ENCODE peak calls at places on chromosomes 16 and 17, in six cellular contexts. One of them, this sample, is unnamed.

GRCh38 chr16:7867831-7868230 is 535.2 kb downstream of the RBFOX1 start:
- DNase-seq in fibroblast of the conjunctiva: no peak
- DNase-seq in AG04450: no peak
- DNase-seq in choroid plexus epithelial cell: no peak
- DNase-seq in stomach: no peak
- DNase-seq in KBM-7: no peak
- DNase-seq in this sample: no peak

GRCh38 chr16:88542231-88542630 is 28.0 kb upstream of the ZC3H18 start:
- DNase-seq in choroid plexus epithelial cell: no peak
- DNase-seq in fibroblast of the conjunctiva: no peak
- DNase-seq in stomach: no peak
- DNase-seq in AG04450: no peak
- DNase-seq in KBM-7: no peak
- DNase-seq in this sample: no peak

GRCh38 chr17:72931163-72931562 is 161.3 kb downstream of the SLC39A11 start:
- DNase-seq in fibroblast of the conjunctiva: no peak
- DNase-seq in stomach: no peak
- DNase-seq in choroid plexus epithelial cell: no peak
- DNase-seq in AG04450: no peak
- DNase-seq in KBM-7: no peak
- DNase-seq in this sample: no peak

GRCh38 chr17:39001703-39002637 is 34.8 kb upstream of the FBXO47 start:
- DNase-seq in AG04450: no peak
- DNase-seq in stomach: peak; percentile 48
- DNase-seq in KBM-7: peak; percentile 70
- DNase-seq in fibroblast of the conjunctiva: peak; percentile 82
- DNase-seq in choroid plexus epithelial cell: peak; percentile 50
- DNase-seq in this sample: no peak

GRCh38 chr17:64130559-64131001 is 636 bp upstream of the ERN1 start:
- DNase-seq in fibroblast of the conjunctiva: no peak
- DNase-seq in AG04450: no peak
- DNase-seq in choroid plexus epithelial cell: peak; percentile 70
- DNase-seq in stomach: no peak
- DNase-seq in KBM-7: no peak
- DNase-seq in this sample: no peak

GRCh38 chr16:569445-570254 is at the start of gene PIGQ:
- DNase-seq in choroid plexus epithelial cell: peak; percentile 45
- DNase-seq in stomach: peak; percentile 64
- DNase-seq in KBM-7: peak; percentile 46
- DNase-seq in AG04450: no peak
- DNase-seq in fibroblast of the conjunctiva: no peak
- DNase-seq in this sample: no peak

GRCh38 chr17:19905514-19905913 is 37.8 kb upstream of the ULK2 start:
- DNase-seq in KBM-7: peak; percentile 4
- DNase-seq in choroid plexus epithelial cell: no peak
- DNase-seq in AG04450: no peak
- DNase-seq in fibroblast of the conjunctiva: no peak
- DNase-seq in stomach: no peak
- DNase-seq in this sample: no peak

GRCh38 chr17:77281904-77282367 is 141.2 kb downstream of the SEC14L1 start:
- DNase-seq in stomach: peak; percentile 65
- DNase-seq in KBM-7: no peak
- DNase-seq in AG04450: no peak
- DNase-seq in choroid plexus epithelial cell: no peak
- DNase-seq in fibroblast of the conjunctiva: no peak
- DNase-seq in this sample: no peak

GRCh38 chr17:27332052-27332403 is 38.1 kb downstream of the WSB1 start:
- DNase-seq in fibroblast of the conjunctiva: no peak
- DNase-seq in stomach: no peak
- DNase-seq in choroid plexus epithelial cell: no peak
- DNase-seq in AG04450: no peak
- DNase-seq in KBM-7: no peak
- DNase-seq in this sample: no peak

GRCh38 chr17:81926451-81927144 is 937 bp downstream of the MAFG start:
- DNase-seq in fibroblast of the conjunctiva: peak; percentile 47
- DNase-seq in AG04450: peak; percentile 50
- DNase-seq in KBM-7: peak; percentile 56
- DNase-seq in stomach: peak; percentile 89
- DNase-seq in choroid plexus epithelial cell: peak; percentile 64
- DNase-seq in this sample: no peak

GRCh38 chr16:85393674-85394510 is 219.2 kb upstream of the GSE1 start:
- DNase-seq in choroid plexus epithelial cell: peak; percentile 73
- DNase-seq in stomach: peak; percentile 66
- DNase-seq in fibroblast of the conjunctiva: no peak
- DNase-seq in AG04450: no peak
- DNase-seq in KBM-7: peak; percentile 66
- DNase-seq in this sample: no peak

GRCh38 chr16:2229091-2229490 is 5.7 kb downstream of the E4F1 start:
- DNase-seq in choroid plexus epithelial cell: no peak
- DNase-seq in fibroblast of the conjunctiva: no peak
- DNase-seq in KBM-7: no peak
- DNase-seq in stomach: no peak
- DNase-seq in AG04450: no peak
- DNase-seq in this sample: no peak

GRCh38 chr16:83389751-83390150 is 418.0 kb upstream of the HSBP1 start:
- DNase-seq in KBM-7: no peak
- DNase-seq in AG04450: no peak
- DNase-seq in stomach: no peak
- DNase-seq in choroid plexus epithelial cell: no peak
- DNase-seq in fibroblast of the conjunctiva: no peak
- DNase-seq in this sample: no peak

GRCh38 chr17:74605361-74605760 is 13.3 kb upstream of the CD300LD start:
- DNase-seq in KBM-7: no peak
- DNase-seq in AG04450: peak; percentile 3
- DNase-seq in stomach: no peak
- DNase-seq in fibroblast of the conjunctiva: peak; percentile 63
- DNase-seq in choroid plexus epithelial cell: peak; percentile 46
- DNase-seq in this sample: peak; percentile 17

GRCh38 chr17:72838068-72838467 is 254.4 kb downstream of the SLC39A11 start:
- DNase-seq in choroid plexus epithelial cell: no peak
- DNase-seq in AG04450: no peak
- DNase-seq in stomach: no peak
- DNase-seq in KBM-7: no peak
- DNase-seq in fibroblast of the conjunctiva: no peak
- DNase-seq in this sample: no peak

GRCh38 chr17:67157732-67158639 is 87.0 kb downstream of the HELZ start:
- DNase-seq in fibroblast of the conjunctiva: peak; percentile 65
- DNase-seq in KBM-7: peak; percentile 42
- DNase-seq in stomach: no peak
- DNase-seq in AG04450: no peak
- DNase-seq in choroid plexus epithelial cell: peak; percentile 79
- DNase-seq in this sample: no peak

GRCh38 chr16:72198021-72198420 is 26.1 kb upstream of the PMFBP1 start:
- DNase-seq in stomach: no peak
- DNase-seq in fibroblast of the conjunctiva: peak; percentile 92
- DNase-seq in KBM-7: no peak
- DNase-seq in choroid plexus epithelial cell: peak; percentile 98
- DNase-seq in AG04450: peak; percentile 65
- DNase-seq in this sample: peak; percentile 49

GRCh38 chr17:42251115-42251514 is 25.1 kb downstream of the STAT5B start:
- DNase-seq in KBM-7: no peak
- DNase-seq in AG04450: no peak
- DNase-seq in stomach: no peak
- DNase-seq in fibroblast of the conjunctiva: no peak
- DNase-seq in choroid plexus epithelial cell: peak; percentile 79
- DNase-seq in this sample: no peak

GRCh38 chr16:79519448-79519847 is 81.1 kb downstream of the MAF start:
- DNase-seq in choroid plexus epithelial cell: no peak
- DNase-seq in fibroblast of the conjunctiva: no peak
- DNase-seq in AG04450: no peak
- DNase-seq in KBM-7: peak; percentile 26
- DNase-seq in stomach: peak; percentile 43
- DNase-seq in this sample: no peak

GRCh38 chr17:61144137-61144536 is 255.5 kb upstream of the TBX2 start:
- DNase-seq in AG04450: no peak
- DNase-seq in fibroblast of the conjunctiva: no peak
- DNase-seq in KBM-7: no peak
- DNase-seq in stomach: no peak
- DNase-seq in choroid plexus epithelial cell: peak; percentile 44
- DNase-seq in this sample: no peak

GRCh38 chr17:16418684-16419066 is 3.3 kb downstream of the TRPV2 start:
- DNase-seq in AG04450: no peak
- DNase-seq in stomach: no peak
- DNase-seq in KBM-7: no peak
- DNase-seq in choroid plexus epithelial cell: no peak
- DNase-seq in fibroblast of the conjunctiva: no peak
- DNase-seq in this sample: no peak

GRCh38 chr17:77963441-77963840 is 4.9 kb downstream of the TNRC6C start:
- DNase-seq in choroid plexus epithelial cell: peak; percentile 98
- DNase-seq in stomach: no peak
- DNase-seq in fibroblast of the conjunctiva: peak; percentile 79
- DNase-seq in AG04450: peak; percentile 80
- DNase-seq in KBM-7: peak; percentile 80
- DNase-seq in this sample: peak; percentile 88